ENCODE peak calls at places on chromosome 2, in four cellular contexts. O is cardiac muscle cell, G is breast epithelium, C is Peyer's patch. T is an unnamed sample.

GRCh38 chr2:141554810-141555209 is 576.0 kb downstream of the LRP1B start:
- DNase-seq in O (peak; percentile 63), G (no peak), C (no peak), T (no peak)

GRCh38 chr2:149040451-149040850 is 2.0 kb downstream of the LYPD6B start:
- DNase-seq in O (no peak), G (no peak), C (no peak), T (peak; percentile 45)

GRCh38 chr2:222301296-222301997 is 2.6 kb upstream of the PAX3 start:
- DNase-seq in O (no peak), G (no peak), C (no peak), T (no peak)

GRCh38 chr2:168198476-168199192 is 48.8 kb downstream of the STK39 start:
- DNase-seq in O (no peak), G (no peak), C (no peak), T (no peak)

GRCh38 chr2:110864176-110864575 is 131.8 kb downstream of the ACOXL start:
- DNase-seq in O (no peak), G (no peak), C (no peak), T (no peak)

GRCh38 chr2:164785447-164785846 is 56.2 kb downstream of the COBLL1 start:
- DNase-seq in O (no peak), G (no peak), C (no peak), T (no peak)

GRCh38 chr2:56757884-56758545 is 574.2 kb downstream of the CCDC85A start:
- DNase-seq in O (no peak), G (no peak), C (no peak), T (no peak)

GRCh38 chr2:97701851-97702465 is 11.4 kb upstream of the ZAP70 start:
- DNase-seq in O (no peak), G (no peak), C (no peak), T (no peak)

GRCh38 chr2:46858697-46859080 is 56.9 kb downstream of the MCFD2 start:
- DNase-seq in O (no peak), G (no peak), C (no peak), T (no peak)

GRCh38 chr2:85935746-85936208 is 47.0 kb upstream of the ST3GAL5 start:
- DNase-seq in O (peak; percentile 35), G (peak; percentile 19), C (no peak), T (no peak)

GRCh38 chr2:238299803-238300202 is 11.4 kb upstream of the PER2 start:
- DNase-seq in O (no peak), G (peak; percentile 86), C (no peak), T (peak; percentile 59)

GRCh38 chr2:148876589-148877402 is 1.8 kb downstream of the KIF5C start:
- DNase-seq in O (peak; percentile 28), G (no peak), C (peak; percentile 43), T (peak; percentile 21)

GRCh38 chr2:47172156-47172921 is 17.2 kb upstream of the STPG4 start:
- DNase-seq in O (no peak), G (no peak), C (no peak), T (no peak)

GRCh38 chr2:240792658-240793312 is 27.2 kb downstream of the KIF1A start:
- DNase-seq in O (no peak), G (no peak), C (no peak), T (no peak)

GRCh38 chr2:861655-862355 is 88.8 kb upstream of the SNTG2 start:
- DNase-seq in O (no peak), G (no peak), C (no peak), T (no peak)

GRCh38 chr2:235940330-235940729 is 227.9 kb downstream of the GBX2 start:
- DNase-seq in O (no peak), G (no peak), C (no peak), T (peak; percentile 21)

GRCh38 chr2:240364582-240364960 is 70.9 kb upstream of the GPC1 start:
- DNase-seq in O (no peak), G (no peak), C (no peak), T (no peak)

GRCh38 chr2:27651056-27651455 is 12.4 kb downstream of the SUPT7L start:
- DNase-seq in O (no peak), G (no peak), C (no peak), T (no peak)

GRCh38 chr2:187499941-187500532 is 52.0 kb upstream of the CALCRL start:
- DNase-seq in O (peak; percentile 64), G (no peak), C (no peak), T (peak; percentile 57)

GRCh38 chr2:42256502-42256901 is 87.3 kb downstream of the EML4 start:
- DNase-seq in O (peak; percentile 50), G (no peak), C (no peak), T (no peak)

GRCh38 chr2:26325851-26326250 is 20.1 kb upstream of the SELENOI start:
- DNase-seq in O (no peak), G (no peak), C (no peak), T (no peak)

GRCh38 chr2:190254451-190254850 is 65.2 kb downstream of the HIBCH start:
- DNase-seq in O (no peak), G (no peak), C (no peak), T (no peak)

GRCh38 chr2:66240284-66240683 is 194.6 kb upstream of the MEIS1 start:
- DNase-seq in O (no peak), G (peak; percentile 44), C (no peak), T (no peak)

GRCh38 chr2:29629495-29629894 is 291.9 kb downstream of the ALK start:
- DNase-seq in O (no peak), G (no peak), C (no peak), T (no peak)

GRCh38 chr2:10992023-10992791 is 80.5 kb downstream of the KCNF1 start:
- DNase-seq in O (no peak), G (no peak), C (no peak), T (no peak)

DNA sequence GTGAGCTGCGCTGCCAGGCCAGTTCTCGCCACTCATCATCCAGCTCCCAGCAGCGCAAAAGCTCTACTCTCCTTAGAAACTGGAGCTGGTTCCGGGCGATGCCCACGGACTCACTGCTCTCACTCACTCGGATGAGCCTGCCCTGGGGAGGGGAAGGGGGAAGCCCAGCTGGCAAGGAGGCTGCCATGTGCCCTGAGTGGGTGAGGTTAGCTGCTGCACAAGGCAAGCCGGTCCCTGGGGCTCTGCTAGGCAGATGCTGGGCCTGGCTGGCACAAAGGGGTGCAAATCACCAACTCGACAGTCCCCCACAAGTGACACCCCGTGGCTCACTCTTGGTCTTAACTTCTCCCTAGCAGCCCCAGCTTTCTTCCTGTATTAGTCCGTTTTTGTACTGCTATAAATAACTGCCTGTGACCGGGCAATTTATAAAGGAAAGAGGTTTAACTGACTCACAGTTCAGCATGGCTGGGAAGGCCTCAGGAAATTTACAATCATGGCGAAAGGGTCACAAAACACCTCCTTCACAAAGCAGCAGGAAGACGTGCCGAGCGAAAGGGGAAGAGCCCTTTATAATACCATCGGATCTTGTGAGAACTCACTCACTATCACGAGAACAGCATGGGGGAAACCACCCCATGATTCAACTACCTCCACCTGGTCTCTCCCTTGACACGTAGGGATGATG is 33.3 kb downstream of the ADCY3 start:
- DNase-seq in O (no peak), G (no peak), C (peak; percentile 20), T (no peak)
- H3K27ac ChIP-seq in O (no peak overlapping the region), G (peak overlapping the region; percentile 74), C (peak overlapping the region; percentile 21), T (peak overlapping the region; percentile 30)

GRCh38 chr2:112136081-112136480 is 2.1 kb upstream of the FBLN7 start:
- DNase-seq in O (no peak), G (no peak), C (no peak), T (no peak)
- H3K9me3 ChIP-seq in O (no peaks in the 10 kb centered on the region), G (no peaks in the 10 kb centered on the region), C (no peaks in the 10 kb centered on the region), T (no peaks in the 10 kb centered on the region)

DNA sequence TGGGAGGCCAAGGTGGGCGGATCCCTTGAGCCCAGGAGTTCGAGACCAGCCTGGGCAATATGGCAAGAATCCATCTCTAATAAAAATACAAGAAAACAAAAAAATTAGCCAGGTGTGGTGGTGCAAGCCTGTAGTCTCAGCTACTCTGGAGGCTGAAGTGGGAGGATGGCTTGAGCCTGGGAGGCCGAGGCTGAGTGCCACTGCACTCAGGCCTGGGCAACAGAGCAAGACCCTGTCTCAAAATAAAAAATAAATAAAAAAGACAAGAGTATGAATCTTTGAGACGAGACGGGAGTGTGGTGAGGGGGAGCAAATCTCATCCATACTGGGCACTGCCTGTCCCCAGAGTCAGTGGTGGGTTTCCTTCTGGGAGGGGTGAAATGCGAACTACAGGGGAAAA is 12.2 kb downstream of the GPR17 start:
- DNase-seq in O (no peak), G (no peak), C (no peak), T (no peak)
- H3K4me1 ChIP-seq in O (peaks cover 22% of the 10 kb centered on the region), G (no peaks in the 10 kb centered on the region), C (no peaks in the 10 kb centered on the region), T (peaks cover 47% of the 10 kb centered on the region)

DNA sequence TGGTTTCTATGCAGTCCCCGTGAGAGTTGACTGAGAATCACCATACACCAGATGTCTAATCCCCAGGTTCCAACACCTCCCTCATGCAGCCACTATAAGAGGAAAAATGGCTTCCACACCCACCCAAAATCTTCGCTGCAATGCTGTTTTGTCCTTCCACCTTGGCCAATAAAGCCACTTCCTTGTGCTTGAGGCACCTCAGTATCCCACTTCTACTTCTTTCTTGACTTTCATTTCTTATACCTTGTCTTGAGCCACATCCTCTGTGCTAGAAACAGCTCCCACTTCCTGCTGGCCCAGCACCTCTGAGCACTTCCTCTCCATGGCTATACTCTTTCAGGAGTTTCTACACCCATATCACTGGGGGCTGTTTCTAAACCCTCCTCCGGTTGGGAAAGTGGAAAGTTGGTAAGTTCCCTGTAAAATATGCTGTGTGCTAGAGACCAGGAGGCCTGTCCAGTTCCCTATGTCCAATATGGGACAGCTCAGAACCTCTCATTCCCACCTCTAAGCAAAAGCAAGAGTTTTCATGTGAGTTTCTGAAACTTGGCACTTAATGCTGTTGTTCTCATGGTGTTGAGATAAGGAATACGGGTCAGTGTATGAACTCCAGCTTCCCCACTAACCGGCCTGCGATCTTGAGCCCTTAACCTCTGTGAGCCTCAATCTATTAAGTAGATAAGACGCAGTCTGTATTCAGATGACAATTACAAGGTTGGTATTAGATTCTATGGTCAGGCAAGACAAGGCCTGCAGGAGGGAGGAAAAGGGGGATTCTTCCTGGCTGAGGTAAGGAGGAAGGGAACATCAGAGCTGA is 209.1 kb upstream of the ID2 start:
- DNase-seq in O (no peak), G (no peak), C (peak; percentile 40), T (no peak)
- H3K27ac ChIP-seq in O (no peak overlapping the region), G (no peak overlapping the region), C (peak overlapping the region; percentile 27), T (no peak overlapping the region)

DNA sequence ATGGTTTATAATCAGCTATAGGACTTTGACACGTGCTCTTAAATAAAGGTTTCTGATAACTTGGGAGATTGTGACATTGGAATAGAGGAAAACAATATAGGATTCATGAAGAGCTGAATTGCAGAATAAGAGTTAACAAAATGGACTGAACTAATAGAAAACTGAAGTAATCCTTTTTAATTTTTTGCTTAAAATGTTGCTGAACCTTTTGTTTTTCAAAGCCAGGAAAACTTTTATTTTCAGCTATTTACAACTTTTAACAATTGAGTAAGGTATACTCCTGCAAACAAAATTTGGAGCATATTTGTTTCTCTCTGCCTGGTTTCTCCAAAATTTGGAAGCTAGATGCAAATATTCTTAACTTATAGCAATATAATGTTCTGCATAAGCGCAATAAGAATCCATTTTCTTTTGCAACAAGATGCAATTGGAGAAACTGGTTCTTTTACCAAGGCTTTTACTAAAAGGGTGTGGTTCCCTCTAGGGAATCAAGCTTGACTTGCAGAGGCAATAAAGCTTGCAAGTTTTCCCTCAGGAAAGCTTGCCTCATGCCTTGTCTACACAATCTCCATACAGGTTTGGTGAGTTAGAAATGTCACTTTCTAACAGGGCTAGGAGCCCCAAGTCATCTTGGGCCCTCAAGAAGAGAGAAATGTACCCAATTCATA is 10.3 kb upstream of the PDK1 start:
- DNase-seq in O (no peak), G (no peak), C (no peak), T (no peak)
- H3K9me3 ChIP-seq in O (no peaks in the 10 kb centered on the region), G (peaks cover 16% of the 10 kb centered on the region), C (no peaks in the 10 kb centered on the region), T (no peaks in the 10 kb centered on the region)

T was measured in transverse colon.